ENCODE peak calls at places on chromosome 18, in eight cellular contexts. S is amniotic stem cell; B is AG20443; U is H7; I is AG08395; C is AG09319; P is NCI-H2029 treated with DMSO at 0.1 percent for 48 hours; L is CD8-positive, alpha-beta memory T cell. Y is an unnamed sample.

GRCh38 chr18:44909191-44909719 is 228.6 kb downstream of the SETBP1 start:
- DNase-seq in P (no peak), C (no peak), L (no peak), I (no peak), U (no peak), S (no peak), B (no peak), Y (no peak)

GRCh38 chr18:36697905-36698304 is 130.9 kb downstream of the TPGS2 start:
- DNase-seq in P (no peak), L (no peak), C (peak; percentile 75), U (no peak), B (peak; percentile 84), I (peak; percentile 91), S (peak; percentile 61), Y (peak; percentile 78)

GRCh38 chr18:37742436-37742835 is 176.8 kb upstream of the CELF4 start:
- DNase-seq in P (no peak), L (no peak), I (no peak), S (no peak), U (peak; percentile 40), B (no peak), C (no peak), Y (no peak)

GRCh38 chr18:67282796-67283195 is 233.7 kb downstream of the DSEL start:
- DNase-seq in S (no peak), I (peak; percentile 29), U (peak; percentile 5), B (peak; percentile 58), P (no peak), C (no peak), L (no peak), Y (peak; percentile 44)

GRCh38 chr18:28132084-28132483 is 44.8 kb downstream of the CDH2 start:
- DNase-seq in L (no peak), C (no peak), U (no peak), S (no peak), B (no peak), I (no peak), P (no peak), Y (no peak)

GRCh38 chr18:33034212-33034611 is 261.4 kb upstream of the KLHL14 start:
- DNase-seq in L (no peak), B (no peak), P (no peak), I (no peak), C (no peak), U (no peak), S (no peak), Y (no peak)

GRCh38 chr18:58194028-58194427 is 150.0 kb downstream of the NEDD4L start:
- DNase-seq in S (no peak), L (no peak), P (no peak), I (no peak), C (no peak), B (no peak), U (peak; percentile 80), Y (no peak)

GRCh38 chr18:11989174-11989573 is 7.9 kb downstream of the IMPA2 start:
- DNase-seq in C (no peak), B (no peak), L (no peak), S (no peak), P (no peak), I (no peak), U (peak; percentile 34), Y (no peak)

GRCh38 chr18:21163647-21164625 is 52.3 kb upstream of the ROCK1 start:
- DNase-seq in U (no peak), L (no peak), S (peak; percentile 65), B (peak; percentile 74), P (no peak), I (peak; percentile 78), C (peak; percentile 75), Y (peak; percentile 86)

GRCh38 chr18:75206637-75207297 is 2.2 kb downstream of the PTGR3 start:
- DNase-seq in B (no peak), S (no peak), I (no peak), P (no peak), C (no peak), L (no peak), U (peak; percentile 70), Y (no peak)

Y was measured in AG09309.